ENCODE peak calls at places on chromosome 2, in five cellular contexts. N, H, C, V and B are unnamed samples.

GRCh38 chr2:215828528-215829184 is 184.7 kb downstream of the MREG start:
- DNase-seq in N (no peak), H (no peak), C (no peak), V (no peak), B (peak)

GRCh38 chr2:79876430-79876829 is 363.6 kb downstream of the CTNNA2 start:
- DNase-seq in N (no peak), H (no peak), C (no peak), V (no peak), B (peak)

GRCh38 chr2:223930002-223930976 is 14.8 kb downstream of the WDFY1 start:
- DNase-seq in N (no peak), H (no peak), C (no peak), V (no peak), B (no peak)

GRCh38 chr2:147846382-147847081 is 1.7 kb downstream of the ACVR2A start:
- DNase-seq in N (no peak), H (no peak), C (no peak), V (no peak), B (no peak)

GRCh38 chr2:6880200-6880733 is 2.7 kb downstream of the RSAD2 start:
- DNase-seq in N (no peak), H (no peak), C (no peak), V (no peak), B (no peak)

GRCh38 chr2:138902239-138902871 is 122.2 kb upstream of the NXPH2 start:
- DNase-seq in N (no peak), H (no peak), C (no peak), V (no peak), B (no peak)

GRCh38 chr2:23595601-23596251 is 210.7 kb downstream of the KLHL29 start:
- DNase-seq in N (no peak), H (no peak), C (no peak), V (no peak), B (peak)

GRCh38 chr2:28206786-28207185 is 185.9 kb upstream of the FOSL2 start:
- DNase-seq in N (no peak), H (no peak), C (no peak), V (no peak), B (no peak)

GRCh38 chr2:162343824-162344616 is at the start of gene GCA:
- DNase-seq in N (peak), H (peak), C (peak), V (peak), B (peak)

GRCh38 chr2:68295523-68295922 is 24.2 kb downstream of the CNRIP1 start:
- DNase-seq in N (no peak), H (no peak), C (no peak), V (no peak), B (no peak)

GRCh38 chr2:47811668-47812067 is 28.7 kb downstream of the MSH6 start:
- DNase-seq in N (no peak), H (no peak), C (no peak), V (no peak), B (no peak)

GRCh38 chr2:64144057-64145013 is at the start of gene PELI1:
- DNase-seq in N (peak), H (peak), C (peak), V (peak), B (peak)

GRCh38 chr2:234631896-234632514 is 135.1 kb upstream of the ARL4C start:
- DNase-seq in N (no peak), H (no peak), C (no peak), V (no peak), B (no peak)

GRCh38 chr2:98828793-98829371 is 98.0 kb upstream of the MGAT4A start:
- DNase-seq in N (no peak), H (no peak), C (no peak), V (peak), B (no peak)

GRCh38 chr2:174673876-174674275 is 76.3 kb upstream of the WIPF1 start:
- DNase-seq in N (no peak), H (no peak), C (no peak), V (no peak), B (no peak)

GRCh38 chr2:104860141-104860790 is 6.4 kb downstream of the POU3F3 start:
- DNase-seq in N (no peak), H (no peak), C (no peak), V (no peak), B (no peak)

GRCh38 chr2:159045545-159046454 is 77.4 kb downstream of the TANC1 start:
- DNase-seq in N (no peak), H (no peak), C (no peak), V (no peak), B (peak)

GRCh38 chr2:156319811-156320490 is 12.6 kb downstream of the NR4A2 start:
- DNase-seq in N (no peak), H (no peak), C (no peak), V (peak), B (no peak)

GRCh38 chr2:119820275-119820674 is 60.6 kb downstream of the PTPN4 start:
- DNase-seq in N (no peak), H (no peak), C (no peak), V (no peak), B (peak)

GRCh38 chr2:224085246-224085645 is 46.2 kb upstream of the SERPINE2 start:
- DNase-seq in N (no peak), H (no peak), C (no peak), V (no peak), B (no peak)

GRCh38 chr2:78202986-78203670 is 681.0 kb upstream of the LRRTM4 start:
- DNase-seq in N (no peak), H (no peak), C (no peak), V (no peak), B (no peak)

GRCh38 chr2:177031435-177032222 is 181.0 kb upstream of the HNRNPA3 start:
- DNase-seq in N (no peak), H (no peak), C (no peak), V (no peak), B (no peak)

GRCh38 chr2:28438532-28439063 is 45.9 kb downstream of the FOSL2 start:
- DNase-seq in N (no peak), H (no peak), C (no peak), V (peak), B (no peak)

GRCh38 chr2:143730155-143730949 is 601.1 kb downstream of the ARHGAP15 start:
- DNase-seq in N (no peak), H (peak), C (no peak), V (no peak), B (no peak)

GRCh38 chr2:135820003-135820618 is 16.9 kb downstream of the LCT start:
- DNase-seq in N (no peak), H (peak), C (peak), V (no peak), B (peak)

GRCh38 chr2:73022024-73022568 is 49.4 kb downstream of the SFXN5 start:
- DNase-seq in N (no peak), H (no peak), C (no peak), V (no peak), B (no peak)

GRCh38 chr2:15943378-15943851 is 3.1 kb downstream of the MYCN start:
- DNase-seq in N (no peak), H (no peak), C (no peak), V (no peak), B (no peak)

GRCh38 chr2:101900375-101900774 is 91.4 kb upstream of the IL1R2 start:
- DNase-seq in N (no peak), H (peak), C (no peak), V (no peak), B (no peak)

GRCh38 chr2:207202645-207203044 is 36.9 kb upstream of the KLF7 start:
- DNase-seq in N (no peak), H (no peak), C (no peak), V (no peak), B (no peak)

GRCh38 chr2:88329815-88330603 is 122.5 kb downstream of the FOXI3 start:
- DNase-seq in N (no peak), H (peak), C (no peak), V (no peak), B (no peak)

GRCh38 chr2:239814917-239815637 is 210.1 kb downstream of the NDUFA10 start:
- DNase-seq in N (no peak), H (no peak), C (no peak), V (no peak), B (no peak)

GRCh38 chr2:148303166-148303565 is 282.3 kb downstream of the MBD5 start:
- DNase-seq in N (no peak), H (no peak), C (no peak), V (no peak), B (peak)

GRCh38 chr2:237599465-237600110 is 9.1 kb upstream of the RAB17 start:
- DNase-seq in N (no peak), H (no peak), C (no peak), V (no peak), B (no peak)
- H3K4me3 ChIP-seq in N (no peak), H (no peak), C (no peak), V (peak), B (no peak)

DNA sequence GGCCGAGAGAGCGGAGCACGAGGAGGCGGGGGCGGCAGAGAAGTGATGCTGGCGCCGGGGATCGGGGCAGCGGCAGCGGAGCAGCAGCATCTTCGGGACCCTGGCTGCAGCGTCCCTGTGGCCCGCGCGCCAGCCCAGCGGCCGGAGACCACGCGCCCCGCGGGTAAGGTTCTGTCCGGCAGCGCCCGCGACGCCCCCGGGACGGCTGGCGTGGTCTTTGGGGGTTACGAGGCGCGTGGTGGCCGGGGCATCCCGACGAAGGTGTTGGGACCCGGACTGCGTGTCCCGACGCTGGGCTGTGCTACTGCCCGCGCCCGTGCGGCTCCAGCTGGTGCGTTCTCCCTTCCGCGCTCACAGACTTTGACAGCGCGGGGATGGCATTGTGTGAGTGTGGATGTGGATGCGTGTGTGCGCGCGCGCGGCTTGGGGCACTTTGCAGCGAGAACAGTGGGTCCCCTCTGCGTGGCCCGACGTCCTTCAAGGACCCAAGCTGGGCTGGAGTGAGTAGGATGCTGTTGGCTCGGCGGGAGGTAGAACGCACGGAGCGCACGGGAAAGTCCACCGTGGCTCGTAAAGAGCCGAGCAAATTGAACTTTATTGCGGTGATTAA is 405.0 kb downstream of the XIRP2 start:
- DNase-seq in N (no peak), H (peak), C (no peak), V (no peak), B (no peak)
- H3K4me3 ChIP-seq in N (no peak), H (peak), C (peak), V (peak), B (peak)

GRCh38 chr2:100004348-100004884 is 138.0 kb downstream of the AFF3 start:
- DNase-seq in N (no peak), H (no peak), C (no peak), V (no peak), B (no peak)

GRCh38 chr2:100004959-100005387 is 137.4 kb downstream of the AFF3 start:
- DNase-seq in N (no peak), H (no peak), C (no peak), V (no peak), B (no peak)

GRCh38 chr2:99998981-99999380 is 143.4 kb downstream of the AFF3 start:
- DNase-seq in N (no peak), H (no peak), C (no peak), V (no peak), B (no peak)

GRCh38 chr2:100006516-100006915 is 135.9 kb downstream of the AFF3 start:
- DNase-seq in N (no peak), H (no peak), C (no peak), V (no peak), B (no peak)

DNA sequence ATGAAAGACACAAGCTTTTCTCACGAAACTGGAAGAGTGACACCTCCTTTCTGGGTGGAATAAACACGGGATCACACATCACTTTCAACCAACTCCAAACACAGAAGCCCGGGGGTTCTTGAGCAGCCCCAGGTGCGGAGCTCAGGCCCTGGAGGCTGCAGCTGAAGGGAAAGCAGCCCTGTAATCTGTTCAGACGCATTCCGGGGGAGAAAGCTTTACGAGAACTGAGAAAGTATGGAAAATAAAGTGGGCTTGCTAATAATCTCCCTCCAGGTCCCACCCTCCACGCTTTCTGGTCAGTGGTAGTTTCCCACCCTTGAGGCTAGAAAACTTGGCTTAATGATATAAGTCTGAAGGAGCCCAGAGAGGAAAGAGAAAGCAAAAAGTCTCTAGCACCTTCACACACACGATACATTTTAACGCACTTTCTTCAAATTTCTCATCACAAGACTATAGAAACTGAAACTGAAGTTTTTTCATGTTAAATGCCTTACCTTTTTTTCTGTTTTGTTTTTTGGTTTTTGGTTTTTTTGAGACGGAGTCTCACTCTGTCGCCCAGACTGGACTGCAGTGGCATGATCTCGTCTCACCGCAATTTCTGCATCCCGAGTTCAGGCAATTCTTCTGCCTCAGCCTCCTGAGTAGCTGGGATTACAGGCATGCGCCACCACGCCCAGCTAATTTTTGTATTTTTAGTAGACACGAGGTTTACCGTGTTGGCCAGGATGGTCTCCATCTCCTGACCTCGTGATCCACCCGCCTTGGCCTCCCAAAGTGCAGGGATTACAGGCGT is 141.3 kb downstream of the AFF3 start:
- DNase-seq in N (no peak), H (peak), C (no peak), V (no peak), B (no peak)
- H3K4me3 ChIP-seq in N (peak), H (no peak), C (no peak), V (no peak), B (no peak)

GRCh38 chr2:218397502-218398436 is 1.9 kb upstream of the CTDSP1 start:
- DNase-seq in N (peak), H (peak), C (no peak), V (peak), B (no peak)
- H3K4me3 ChIP-seq in N (peak), H (peak), C (peak), V (peak), B (peak)

GRCh38 chr2:217943379-217944321 is 59.1 kb downstream of the TNS1 start:
- DNase-seq in N (no peak), H (no peak), C (no peak), V (peak), B (no peak)
- H3K4me3 ChIP-seq in N (no peak), H (no peak), C (peak), V (peak), B (peak)

DNA sequence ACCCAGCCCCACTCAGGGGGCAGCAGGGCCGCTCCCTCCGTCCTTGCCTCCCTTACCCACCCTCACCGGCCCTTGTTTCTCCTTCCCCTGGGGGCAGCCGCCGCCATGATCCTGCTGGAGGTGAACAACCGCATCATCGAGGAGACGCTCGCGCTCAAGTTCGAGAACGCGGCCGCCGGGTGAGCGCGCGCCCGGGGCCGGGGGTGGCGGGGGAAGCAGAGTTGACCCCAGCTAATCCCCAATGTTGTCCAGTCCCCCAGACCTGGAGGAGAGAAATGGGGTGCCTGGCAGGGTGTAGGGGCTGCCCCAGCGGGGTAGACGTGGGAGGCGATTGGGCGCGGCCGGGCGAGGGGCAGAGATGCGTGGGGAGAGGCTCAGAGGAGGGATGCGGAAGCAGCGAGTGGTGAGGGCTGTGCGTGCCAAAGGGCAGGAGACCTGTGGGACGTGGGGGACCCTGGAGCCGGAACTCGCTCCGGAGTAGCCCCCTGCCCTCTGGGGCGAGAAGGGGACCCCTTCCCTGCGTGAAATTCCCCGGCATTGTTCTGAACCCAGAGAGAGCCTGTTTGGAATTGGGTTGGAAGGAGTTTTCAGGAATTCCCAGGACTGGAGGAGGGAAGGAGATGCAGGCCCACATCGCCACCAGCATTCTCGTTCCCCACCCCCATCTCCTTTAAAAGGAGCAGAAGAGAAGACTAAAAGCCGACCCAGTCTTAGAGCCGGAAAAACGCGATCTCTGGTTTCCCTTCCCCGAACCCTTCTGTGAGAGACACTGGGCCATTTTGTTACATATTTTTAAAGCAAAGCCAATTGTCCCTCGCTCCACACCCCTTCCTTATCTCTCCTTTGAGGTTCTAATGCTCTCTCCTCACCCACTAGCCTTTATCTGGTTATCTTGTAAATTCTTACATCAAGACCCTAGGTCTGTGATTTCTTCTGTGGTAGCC is 649 bp downstream of the ARPC2 start:
- DNase-seq in N (peak), H (peak), C (no peak), V (peak), B (no peak)
- H3K4me3 ChIP-seq in N (peak), H (peak), C (peak), V (peak), B (peak)

GRCh38 chr2:240821429-240821778 is 1.4 kb upstream of the KIF1A start:
- DNase-seq in N (no peak), H (no peak), C (no peak), V (no peak), B (no peak)
- H3K4me3 ChIP-seq in N (no peak), H (no peak), C (no peak), V (no peak), B (no peak)